ENCODE peak calls at places on chromosomes 3 and 15, in five cellular contexts. Y is IMR-90, O is PC-9, Q is H9, G is mammary epithelial cell. D is an unnamed sample.

GRCh38 chr3:184635126-184635525 is 73.5 kb downstream of the EPHB3 start:
- DNase-seq in O (peak), Q (no peak), Y (no peak), G (no peak), D (no peak)

GRCh38 chr3:45751537-45752242 is 44.6 kb downstream of the SLC6A20 start:
- DNase-seq in Q (no peak), Y (peak), O (no peak), G (no peak), D (no peak)

GRCh38 chr3:139588450-139588849 is 48.9 kb upstream of the RBP1 start:
- DNase-seq in G (peak), Y (no peak), Q (peak), O (no peak), D (no peak)

GRCh38 chr3:65178703-65179102 is 490.9 kb upstream of the ADAMTS9 start:
- DNase-seq in Q (no peak), O (no peak), G (peak), Y (no peak), D (no peak)

GRCh38 chr15:90004671-90005070 is 3.5 kb downstream of the ZNF710 start:
- DNase-seq in Q (no peak), G (peak), Y (peak), O (no peak), D (peak)

GRCh38 chr15:29698030-29698701 is 124.1 kb downstream of the TJP1 start:
- DNase-seq in Q (no peak), G (peak), O (no peak), Y (peak), D (peak)

GRCh38 chr3:131432441-131432840 is 50.9 kb downstream of the NUDT16 start:
- DNase-seq in G (peak), Y (no peak), Q (no peak), O (no peak), D (no peak)

GRCh38 chr3:143786229-143787199 is 61.8 kb downstream of the SLC9A9 start:
- DNase-seq in Q (no peak), G (no peak), Y (peak), O (no peak), D (no peak)

GRCh38 chr15:72784233-72784876 is 797 bp upstream of the ADPGK start:
- DNase-seq in Y (peak), Q (no peak), G (peak), O (no peak), D (peak)

GRCh38 chr15:77702211-77702957 is 69.7 kb upstream of the LINGO1 start:
- DNase-seq in Q (peak), G (peak), Y (peak), O (peak), D (no peak)

GRCh38 chr3:43726511-43726910 is 35.8 kb downstream of the ABHD5 start:
- DNase-seq in Q (no peak), O (no peak), G (no peak), Y (peak), D (no peak)

GRCh38 chr3:38500688-38501417 is 4.7 kb downstream of the EXOG start:
- DNase-seq in O (no peak), Q (no peak), Y (no peak), G (no peak), D (no peak)

GRCh38 chr3:132382267-132382666 is 35.0 kb upstream of the DNAJC13 start:
- DNase-seq in O (no peak), Y (no peak), Q (peak), G (no peak), D (no peak)

GRCh38 chr15:75061272-75061671 is 37.9 kb downstream of the PPCDC start:
- DNase-seq in Y (peak), G (peak), O (no peak), Q (no peak), D (no peak)

GRCh38 chr15:62165029-62165792 is at the start of gene C2CD4B:
- DNase-seq in O (peak), Q (peak), Y (no peak), G (peak), D (no peak)

GRCh38 chr3:58696093-58696492 is 29.5 kb upstream of the FAM3D start:
- DNase-seq in Y (no peak), G (no peak), Q (no peak), O (no peak), D (no peak)

GRCh38 chr3:168988867-168989266 is 674.6 kb downstream of the MECOM start:
- DNase-seq in Y (no peak), Q (no peak), G (no peak), O (no peak), D (no peak)

GRCh38 chr15:45637552-45638033 is 2.8 kb downstream of the SQOR start:
- DNase-seq in G (peak), O (peak), Q (no peak), Y (peak), D (no peak)

GRCh38 chr15:51171578-51171932 is 76.8 kb upstream of the TNFAIP8L3 start:
- DNase-seq in Y (no peak), G (no peak), Q (peak), O (no peak), D (no peak)
- H2AFZ ChIP-seq in Y (no peak), G (no peak), Q (no peak), O (no peak), D (no peak)

GRCh38 chr15:41772720-41773331 is 1.5 kb upstream of the MAPKBP1 start:
- DNase-seq in Y (peak), O (peak), G (peak), Q (peak), D (no peak)
- H2AFZ ChIP-seq in Y (no peak), O (no peak), G (no peak), Q (no peak), D (no peak)

DNA sequence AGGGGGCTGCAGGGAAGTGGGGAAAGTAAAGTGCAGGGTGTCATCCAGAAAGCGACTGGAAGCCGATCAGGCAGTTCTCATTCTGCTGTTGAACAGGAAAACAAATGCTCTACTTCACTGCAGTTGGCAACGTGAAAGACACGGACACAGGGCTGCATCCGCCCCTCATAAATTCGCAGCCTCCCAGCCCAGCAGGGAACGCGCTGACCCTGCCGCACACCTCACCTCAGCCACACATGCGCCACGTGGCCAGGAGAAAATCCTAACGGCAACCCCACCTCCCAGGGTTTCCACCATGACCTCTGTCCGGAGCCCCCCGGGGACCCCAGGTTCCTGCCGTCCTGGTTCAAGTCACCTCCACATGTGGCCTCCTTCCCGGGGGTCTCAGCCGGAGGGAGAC is 118.5 kb downstream of the TMEM266 start:
- DNase-seq in Y (no peak), O (no peak), G (no peak), Q (no peak), D (no peak)
- H2AFZ ChIP-seq in Y (peak), O (no peak), G (peak), Q (no peak), D (peak)

GRCh38 chr3:34256791-34257190 is 458.4 kb downstream of the PDCD6IP start:
- DNase-seq in Q (no peak), Y (no peak), O (no peak), G (no peak), D (no peak)

GRCh38 chr3:34260991-34261365 is 462.5 kb downstream of the PDCD6IP start:
- DNase-seq in O (no peak), G (no peak), Q (no peak), Y (no peak), D (no peak)

GRCh38 chr3:34263014-34263714 is 464.7 kb downstream of the PDCD6IP start:
- DNase-seq in O (no peak), Q (no peak), G (no peak), Y (no peak), D (no peak)

GRCh38 chr3:34258271-34259015 is 460.0 kb downstream of the PDCD6IP start:
- DNase-seq in G (no peak), Q (peak), Y (no peak), O (no peak), D (no peak)

DNA sequence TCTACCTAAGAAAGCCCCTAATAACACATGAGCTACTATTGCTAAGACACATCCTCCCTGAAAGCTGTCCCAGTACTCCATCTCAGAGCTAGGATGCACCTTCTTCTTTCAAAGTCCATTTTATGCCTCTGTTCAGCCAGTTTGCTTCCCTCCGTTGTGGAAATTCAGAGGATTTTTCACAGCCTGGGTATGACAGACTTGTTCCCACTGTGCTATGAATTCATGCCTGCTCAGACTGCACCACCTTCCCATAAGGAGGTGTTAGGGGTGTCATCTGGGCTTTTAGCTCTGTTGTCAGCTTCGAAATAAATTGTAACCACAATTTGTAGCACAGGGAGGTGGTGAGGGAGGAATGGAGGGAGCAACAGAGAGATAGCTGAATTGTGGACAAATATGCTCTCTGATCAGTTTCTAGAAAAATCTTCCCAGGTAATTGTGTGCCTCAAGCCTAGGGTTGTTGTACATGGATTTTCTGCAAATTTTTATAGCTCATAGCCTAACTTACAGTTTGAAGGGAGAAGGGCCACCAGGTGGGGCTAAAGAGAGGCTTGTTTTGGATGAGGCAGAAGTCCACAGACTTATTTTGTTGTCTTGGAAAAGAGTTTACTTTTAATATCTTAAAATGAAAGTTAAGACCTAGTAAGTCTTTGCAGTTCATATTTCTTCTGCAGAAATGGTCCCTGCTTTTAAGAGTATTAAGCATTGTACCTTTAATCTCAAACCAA is 462.0 kb downstream of the PDCD6IP start:
- DNase-seq in Y (peak), Q (peak), G (peak), O (peak), D (no peak)
- H2AFZ ChIP-seq in Y (no peak), Q (no peak), G (no peak), O (no peak), D (no peak)

GRCh38 chr3:195154793-195155535 is 116.0 kb downstream of the XXYLT1 start:
- DNase-seq in G (peak), Q (no peak), O (peak), Y (peak), D (no peak)
- H2AFZ ChIP-seq in G (peak), Q (no peak), O (no peak), Y (peak), D (peak)

GRCh38 chr3:129428020-129428381 is 435 bp downstream of the EFCAB12 start:
- DNase-seq in Y (no peak), G (no peak), O (no peak), Q (no peak), D (no peak)
- H2AFZ ChIP-seq in Y (peak), G (peak), O (peak), Q (no peak), D (peak)

DNA sequence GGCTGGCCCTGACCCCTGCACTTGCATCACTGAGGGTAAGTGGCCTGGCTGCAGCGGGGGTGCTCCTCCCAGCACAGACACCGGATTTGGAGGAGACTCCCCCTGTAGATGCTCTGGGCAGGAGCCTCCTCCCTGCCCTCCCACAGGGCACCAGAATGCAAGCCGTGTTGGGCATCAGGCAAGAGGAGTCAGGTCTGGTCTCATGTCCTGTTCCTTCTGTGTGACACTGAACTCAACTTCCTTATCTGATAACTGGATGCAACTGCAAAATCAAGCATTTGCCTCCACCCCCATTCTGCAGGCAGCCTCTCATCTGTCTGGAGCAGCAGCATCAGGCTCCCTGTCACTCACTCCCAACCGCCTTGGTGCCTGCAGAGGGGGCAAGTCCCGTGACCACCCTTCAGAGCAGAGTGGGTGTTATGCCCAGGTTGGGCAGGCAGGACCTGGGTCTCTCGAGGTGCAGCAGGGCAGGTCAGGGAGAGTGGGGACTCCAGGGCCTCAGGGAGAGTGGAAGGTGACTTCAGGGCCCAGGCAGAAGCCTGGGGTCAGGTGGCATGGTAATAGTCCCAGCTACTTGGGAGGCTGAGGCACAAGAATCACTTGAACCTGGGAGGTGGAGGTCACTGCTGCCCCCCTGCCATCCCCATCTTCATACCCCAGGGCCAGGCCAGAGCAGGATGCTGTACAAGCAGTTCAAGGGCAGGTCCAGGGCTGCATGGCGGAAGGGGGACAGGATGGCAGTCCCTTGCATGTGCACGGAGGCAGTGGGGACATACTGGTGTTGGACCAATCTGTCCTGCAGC is 10.5 kb upstream of the RPL29 start:
- DNase-seq in Q (no peak), G (no peak), Y (no peak), O (no peak), D (no peak)
- H2AFZ ChIP-seq in Q (no peak), G (peak), Y (peak), O (no peak), D (peak)

DNA sequence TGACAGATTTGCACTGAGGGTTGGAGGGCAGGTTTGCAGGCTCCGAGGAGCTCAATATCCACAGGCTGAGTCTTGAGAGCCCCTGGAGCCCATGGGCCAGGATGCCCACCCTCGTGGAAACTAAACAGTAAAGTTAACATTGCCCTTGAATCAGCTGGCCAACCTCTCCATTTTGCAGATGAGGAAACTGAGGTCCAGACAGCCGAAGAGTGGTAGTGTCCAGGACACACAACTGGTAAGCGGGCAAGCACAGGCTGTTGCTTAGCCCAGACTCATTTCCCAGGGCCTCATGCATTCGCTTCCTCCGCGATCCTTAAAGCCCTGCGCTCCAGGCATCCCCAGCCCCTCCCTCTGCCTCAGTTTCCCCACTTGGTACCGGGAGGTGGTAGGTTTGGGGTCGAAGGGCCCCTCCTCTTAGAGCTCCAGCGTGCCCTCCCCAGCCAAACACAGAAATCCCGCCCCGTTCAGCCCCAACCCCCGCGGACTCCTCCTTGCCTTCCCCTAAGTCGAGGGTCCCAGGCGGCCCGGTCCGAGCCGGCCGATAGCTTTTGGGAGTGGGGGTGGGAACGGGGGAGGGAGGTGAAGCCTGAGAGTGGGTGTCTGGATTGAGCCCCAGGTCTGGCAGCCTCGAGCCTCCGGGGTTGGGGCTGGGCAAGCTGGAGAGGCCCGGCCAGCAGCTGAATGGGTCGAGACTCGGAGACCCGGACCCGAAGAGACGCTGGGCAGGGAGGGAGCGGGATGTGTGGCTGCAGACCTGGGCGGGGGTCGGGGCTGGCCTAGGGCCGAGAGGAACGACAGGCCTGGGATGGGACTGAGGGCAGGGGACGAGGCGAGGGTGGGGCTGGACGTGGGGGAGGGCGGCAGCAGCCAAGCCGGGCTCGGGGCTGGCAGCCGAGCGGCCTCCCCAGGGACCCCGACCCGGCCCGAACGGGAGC is 3.6 kb downstream of the PTH1R start:
- DNase-seq in Y (no peak), O (no peak), G (no peak), Q (no peak), D (no peak)
- H2AFZ ChIP-seq in Y (peak), O (no peak), G (no peak), Q (no peak), D (no peak)

DNA sequence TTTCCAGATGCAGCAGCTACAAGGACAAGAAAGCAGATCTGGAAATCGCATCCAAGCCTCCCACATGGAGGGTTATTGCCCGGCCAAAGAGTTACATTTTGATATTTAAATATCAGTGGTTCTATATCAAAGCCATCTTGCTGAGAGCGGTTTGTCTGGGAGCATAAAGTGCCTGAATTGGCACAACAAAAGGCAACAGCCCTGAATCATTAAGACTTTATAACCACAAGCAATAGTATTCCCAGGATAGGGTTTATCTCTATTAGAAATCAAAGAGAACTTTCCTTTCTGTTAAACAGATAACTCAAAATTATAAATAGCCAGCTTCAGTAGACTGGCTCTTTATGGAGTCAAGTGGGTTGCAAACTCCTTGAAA is 564.7 kb downstream of the ROBO1 start:
- DNase-seq in O (no peak), Y (no peak), Q (no peak), G (no peak), D (no peak)
- H2AFZ ChIP-seq in O (no peak), Y (no peak), Q (no peak), G (no peak), D (no peak)

D was measured in keratinocyte.